ENCODE peak calls at places on chromosomes 7 and 10, in eight cellular contexts. One of them, this sample, is unnamed.
A peak's percentile ranks its signal among the peaks of the same experiment; 100 is the strongest.

GRCh38 chr10:63206997-63207952 is 74.1 kb downstream of the NRBF2 start:
- DNase-seq in stimulated activated CD4-positive, alpha-beta T cell treated with anti-CD3 and anti-CD28 coated beads, Interleukin-12 subunit alpha, Interleukin-12 subunit beta, amount 100 ng/mL, for 48 hours: no peak
- DNase-seq in HT1080: no peak
- DNase-seq in naive thymus-derived CD8-positive, alpha-beta T cell: no peak
- DNase-seq in NCI-H1105: no peak
- DNase-seq in HFFc6: peak; percentile 65
- DNase-seq in HAP-1: no peak
- DNase-seq in Calu3: no peak
- DNase-seq in this sample: peak; percentile 34

GRCh38 chr10:116632831-116633600 is 12.3 kb downstream of the PNLIPRP2 start:
- DNase-seq in Calu3: no peak
- DNase-seq in HFFc6: no peak
- DNase-seq in stimulated activated CD4-positive, alpha-beta T cell treated with anti-CD3 and anti-CD28 coated beads, Interleukin-12 subunit alpha, Interleukin-12 subunit beta, amount 100 ng/mL, for 48 hours: no peak
- DNase-seq in naive thymus-derived CD8-positive, alpha-beta T cell: no peak
- DNase-seq in HT1080: no peak
- DNase-seq in NCI-H1105: no peak
- DNase-seq in HAP-1: no peak
- DNase-seq in this sample: no peak

GRCh38 chr7:92880212-92881090 is 44.1 kb upstream of the CDK6 start:
- DNase-seq in Calu3: no peak
- DNase-seq in NCI-H1105: no peak
- DNase-seq in HAP-1: no peak
- DNase-seq in naive thymus-derived CD8-positive, alpha-beta T cell: no peak
- DNase-seq in HFFc6: peak; percentile 9
- DNase-seq in HT1080: peak; percentile 64
- DNase-seq in stimulated activated CD4-positive, alpha-beta T cell treated with anti-CD3 and anti-CD28 coated beads, Interleukin-12 subunit alpha, Interleukin-12 subunit beta, amount 100 ng/mL, for 48 hours: no peak
- DNase-seq in this sample: peak; percentile 47

GRCh38 chr10:10295537-10295936 is 722.1 kb upstream of the CELF2 start:
- DNase-seq in Calu3: no peak
- DNase-seq in HFFc6: no peak
- DNase-seq in stimulated activated CD4-positive, alpha-beta T cell treated with anti-CD3 and anti-CD28 coated beads, Interleukin-12 subunit alpha, Interleukin-12 subunit beta, amount 100 ng/mL, for 48 hours: no peak
- DNase-seq in naive thymus-derived CD8-positive, alpha-beta T cell: no peak
- DNase-seq in HAP-1: no peak
- DNase-seq in HT1080: no peak
- DNase-seq in NCI-H1105: no peak
- DNase-seq in this sample: no peak

GRCh38 chr7:81268551-81268950 is 349.7 kb upstream of the SEMA3C start:
- DNase-seq in Calu3: no peak
- DNase-seq in NCI-H1105: no peak
- DNase-seq in HAP-1: no peak
- DNase-seq in HT1080: no peak
- DNase-seq in HFFc6: no peak
- DNase-seq in stimulated activated CD4-positive, alpha-beta T cell treated with anti-CD3 and anti-CD28 coated beads, Interleukin-12 subunit alpha, Interleukin-12 subunit beta, amount 100 ng/mL, for 48 hours: no peak
- DNase-seq in naive thymus-derived CD8-positive, alpha-beta T cell: no peak
- DNase-seq in this sample: peak; percentile 61

GRCh38 chr7:81162234-81162633 is 243.4 kb upstream of the SEMA3C start:
- DNase-seq in HAP-1: no peak
- DNase-seq in HT1080: no peak
- DNase-seq in naive thymus-derived CD8-positive, alpha-beta T cell: no peak
- DNase-seq in NCI-H1105: no peak
- DNase-seq in Calu3: no peak
- DNase-seq in HFFc6: no peak
- DNase-seq in stimulated activated CD4-positive, alpha-beta T cell treated with anti-CD3 and anti-CD28 coated beads, Interleukin-12 subunit alpha, Interleukin-12 subunit beta, amount 100 ng/mL, for 48 hours: no peak
- DNase-seq in this sample: no peak

GRCh38 chr7:13832346-13832745 is 157.1 kb downstream of the ETV1 start:
- DNase-seq in HAP-1: no peak
- DNase-seq in stimulated activated CD4-positive, alpha-beta T cell treated with anti-CD3 and anti-CD28 coated beads, Interleukin-12 subunit alpha, Interleukin-12 subunit beta, amount 100 ng/mL, for 48 hours: no peak
- DNase-seq in naive thymus-derived CD8-positive, alpha-beta T cell: no peak
- DNase-seq in NCI-H1105: no peak
- DNase-seq in HFFc6: no peak
- DNase-seq in HT1080: no peak
- DNase-seq in Calu3: no peak
- DNase-seq in this sample: no peak

GRCh38 chr10:97861924-97862323 is 12.3 kb downstream of the GOLGA7B start:
- DNase-seq in HFFc6: no peak
- DNase-seq in HT1080: no peak
- DNase-seq in NCI-H1105: no peak
- DNase-seq in Calu3: no peak
- DNase-seq in naive thymus-derived CD8-positive, alpha-beta T cell: no peak
- DNase-seq in HAP-1: no peak
- DNase-seq in stimulated activated CD4-positive, alpha-beta T cell treated with anti-CD3 and anti-CD28 coated beads, Interleukin-12 subunit alpha, Interleukin-12 subunit beta, amount 100 ng/mL, for 48 hours: no peak
- DNase-seq in this sample: no peak

GRCh38 chr10:63767512-63767911 is 246.3 kb downstream of the REEP3 start:
- DNase-seq in NCI-H1105: no peak
- DNase-seq in HFFc6: peak; percentile 30
- DNase-seq in Calu3: no peak
- DNase-seq in stimulated activated CD4-positive, alpha-beta T cell treated with anti-CD3 and anti-CD28 coated beads, Interleukin-12 subunit alpha, Interleukin-12 subunit beta, amount 100 ng/mL, for 48 hours: no peak
- DNase-seq in HT1080: peak; percentile 38
- DNase-seq in naive thymus-derived CD8-positive, alpha-beta T cell: no peak
- DNase-seq in HAP-1: no peak
- DNase-seq in this sample: peak; percentile 37

GRCh38 chr7:138838166-138838565 is 40.2 kb upstream of the ATP6V0A4 start:
- DNase-seq in Calu3: no peak
- DNase-seq in NCI-H1105: no peak
- DNase-seq in HFFc6: no peak
- DNase-seq in naive thymus-derived CD8-positive, alpha-beta T cell: no peak
- DNase-seq in HAP-1: no peak
- DNase-seq in HT1080: no peak
- DNase-seq in stimulated activated CD4-positive, alpha-beta T cell treated with anti-CD3 and anti-CD28 coated beads, Interleukin-12 subunit alpha, Interleukin-12 subunit beta, amount 100 ng/mL, for 48 hours: no peak
- DNase-seq in this sample: no peak

GRCh38 chr7:155365146-155365874 is 67.6 kb downstream of the INSIG1 start:
- DNase-seq in naive thymus-derived CD8-positive, alpha-beta T cell: no peak
- DNase-seq in HAP-1: no peak
- DNase-seq in NCI-H1105: no peak
- DNase-seq in HFFc6: no peak
- DNase-seq in stimulated activated CD4-positive, alpha-beta T cell treated with anti-CD3 and anti-CD28 coated beads, Interleukin-12 subunit alpha, Interleukin-12 subunit beta, amount 100 ng/mL, for 48 hours: no peak
- DNase-seq in Calu3: no peak
- DNase-seq in HT1080: no peak
- DNase-seq in this sample: no peak

GRCh38 chr10:122140477-122140902 is 130.6 kb upstream of the BTBD16 start:
- DNase-seq in naive thymus-derived CD8-positive, alpha-beta T cell: no peak
- DNase-seq in stimulated activated CD4-positive, alpha-beta T cell treated with anti-CD3 and anti-CD28 coated beads, Interleukin-12 subunit alpha, Interleukin-12 subunit beta, amount 100 ng/mL, for 48 hours: no peak
- DNase-seq in NCI-H1105: no peak
- DNase-seq in HAP-1: no peak
- DNase-seq in Calu3: no peak
- DNase-seq in HFFc6: peak; percentile 35
- DNase-seq in HT1080: peak; percentile 87
- DNase-seq in this sample: peak; percentile 73

This sample was measured in M059J.